ENCODE peak calls at places on chromosomes 11 and 22, in four cellular contexts. One of them, this sample, is unnamed. For H3K27me3, the result is how much of the 10 kb centered on the place peaks cover.

GRCh38 chr11:75597636-75598035 is 35.6 kb downstream of the SERPINH1 start:
- DNase-seq in CD8-positive, alpha-beta T cell: no peak
- DNase-seq in body of pancreas: no peak
- DNase-seq in Peyer's patch: no peak
- DNase-seq in this sample: no peak

GRCh38 chr11:95922536-95923440 is 1.1 kb downstream of the MTMR2 start:
- DNase-seq in CD8-positive, alpha-beta T cell: no peak
- DNase-seq in Peyer's patch: no peak
- DNase-seq in body of pancreas: no peak
- DNase-seq in this sample: no peak

GRCh38 chr11:71934213-71934612 is 5.4 kb downstream of the RNF121 start:
- DNase-seq in body of pancreas: no peak
- DNase-seq in CD8-positive, alpha-beta T cell: no peak
- DNase-seq in Peyer's patch: peak
- DNase-seq in this sample: no peak

GRCh38 chr22:29257751-29258181 is 10.0 kb downstream of the RHBDD3 start:
- DNase-seq in Peyer's patch: peak
- DNase-seq in CD8-positive, alpha-beta T cell: no peak
- DNase-seq in body of pancreas: peak
- DNase-seq in this sample: no peak

GRCh38 chr11:87347860-87348259 is 310.1 kb downstream of the TMEM135 start:
- DNase-seq in body of pancreas: no peak
- DNase-seq in Peyer's patch: no peak
- DNase-seq in CD8-positive, alpha-beta T cell: no peak
- DNase-seq in this sample: no peak

GRCh38 chr11:111697910-111698309 is 68.3 kb downstream of the PPP2R1B start:
- DNase-seq in body of pancreas: no peak
- DNase-seq in Peyer's patch: no peak
- DNase-seq in CD8-positive, alpha-beta T cell: no peak
- DNase-seq in this sample: no peak

GRCh38 chr22:20431520-20432237 is 5.9 kb downstream of the SCARF2 start:
- DNase-seq in body of pancreas: no peak
- DNase-seq in CD8-positive, alpha-beta T cell: no peak
- DNase-seq in Peyer's patch: no peak
- DNase-seq in this sample: no peak

GRCh38 chr22:30694638-30695350 is at the start of gene OSBP2:
- DNase-seq in CD8-positive, alpha-beta T cell: peak
- DNase-seq in Peyer's patch: no peak
- DNase-seq in body of pancreas: peak
- DNase-seq in this sample: peak

GRCh38 chr11:18727499-18728236 is 1.7 kb upstream of the IGSF22 start:
- DNase-seq in body of pancreas: peak
- DNase-seq in Peyer's patch: peak
- DNase-seq in CD8-positive, alpha-beta T cell: peak
- DNase-seq in this sample: peak

GRCh38 chr11:57458410-57459111 is 1.8 kb upstream of the RTN4RL2 start:
- DNase-seq in Peyer's patch: peak
- DNase-seq in body of pancreas: peak
- DNase-seq in CD8-positive, alpha-beta T cell: peak
- DNase-seq in this sample: peak

GRCh38 chr22:30829901-30830550 is 135.4 kb downstream of the OSBP2 start:
- DNase-seq in CD8-positive, alpha-beta T cell: no peak
- DNase-seq in body of pancreas: no peak
- DNase-seq in Peyer's patch: no peak
- DNase-seq in this sample: no peak

GRCh38 chr22:29260601-29261315 is 7.0 kb downstream of the RHBDD3 start:
- DNase-seq in CD8-positive, alpha-beta T cell: no peak
- DNase-seq in body of pancreas: peak
- DNase-seq in Peyer's patch: peak
- DNase-seq in this sample: no peak

GRCh38 chr11:23278121-23278520 is 417.8 kb upstream of the CCDC179 start:
- DNase-seq in body of pancreas: no peak
- DNase-seq in Peyer's patch: no peak
- DNase-seq in CD8-positive, alpha-beta T cell: no peak
- DNase-seq in this sample: no peak

GRCh38 chr11:15969281-15969680 is 387.1 kb downstream of the SOX6 start:
- DNase-seq in CD8-positive, alpha-beta T cell: no peak
- DNase-seq in body of pancreas: peak
- DNase-seq in Peyer's patch: no peak
- DNase-seq in this sample: peak

GRCh38 chr11:85182437-85183109 is 444.6 kb downstream of the DLG2 start:
- DNase-seq in body of pancreas: no peak
- DNase-seq in Peyer's patch: no peak
- DNase-seq in CD8-positive, alpha-beta T cell: no peak
- DNase-seq in this sample: no peak
- H3K27me3 ChIP-seq in body of pancreas: under half
- H3K27me3 ChIP-seq in Peyer's patch: under half
- H3K27me3 ChIP-seq in CD8-positive, alpha-beta T cell: under half
- H3K27me3 ChIP-seq in this sample: under half

GRCh38 chr11:59263225-59263894 is 50.6 kb upstream of the MPEG1 start:
- DNase-seq in Peyer's patch: peak
- DNase-seq in CD8-positive, alpha-beta T cell: no peak
- DNase-seq in body of pancreas: peak
- DNase-seq in this sample: peak

GRCh38 chr11:59259047-59259446 is 46.3 kb upstream of the MPEG1 start:
- DNase-seq in CD8-positive, alpha-beta T cell: no peak
- DNase-seq in Peyer's patch: no peak
- DNase-seq in body of pancreas: no peak
- DNase-seq in this sample: no peak

GRCh38 chr11:59259867-59260475 is 47.2 kb upstream of the MPEG1 start:
- DNase-seq in Peyer's patch: no peak
- DNase-seq in CD8-positive, alpha-beta T cell: no peak
- DNase-seq in body of pancreas: no peak
- DNase-seq in this sample: no peak

GRCh38 chr11:59262419-59262818 is 49.7 kb upstream of the MPEG1 start:
- DNase-seq in body of pancreas: no peak
- DNase-seq in CD8-positive, alpha-beta T cell: no peak
- DNase-seq in Peyer's patch: no peak
- DNase-seq in this sample: no peak

GRCh38 chr11:59261150-59261549 is 48.4 kb upstream of the MPEG1 start:
- DNase-seq in CD8-positive, alpha-beta T cell: no peak
- DNase-seq in body of pancreas: no peak
- DNase-seq in Peyer's patch: no peak
- DNase-seq in this sample: no peak
- H3K27ac ChIP-seq in CD8-positive, alpha-beta T cell: no peak
- H3K27ac ChIP-seq in body of pancreas: no peak
- H3K27ac ChIP-seq in Peyer's patch: no peak
- H3K27ac ChIP-seq in this sample: no peak

GRCh38 chr11:123197711-123198110 is 2.7 kb upstream of the CLMP start:
- DNase-seq in CD8-positive, alpha-beta T cell: no peak
- DNase-seq in body of pancreas: no peak
- DNase-seq in Peyer's patch: no peak
- DNase-seq in this sample: no peak
- H3K27me3 ChIP-seq in CD8-positive, alpha-beta T cell: under half
- H3K27me3 ChIP-seq in body of pancreas: under half
- H3K27me3 ChIP-seq in Peyer's patch: under half
- H3K27me3 ChIP-seq in this sample: under half

GRCh38 chr11:120342226-120342625 is 6.0 kb downstream of the ARHGEF12 start:
- DNase-seq in Peyer's patch: no peak
- DNase-seq in CD8-positive, alpha-beta T cell: no peak
- DNase-seq in body of pancreas: no peak
- DNase-seq in this sample: no peak
- H3K27ac ChIP-seq in Peyer's patch: no peak
- H3K27ac ChIP-seq in CD8-positive, alpha-beta T cell: no peak
- H3K27ac ChIP-seq in body of pancreas: no peak
- H3K27ac ChIP-seq in this sample: no peak

GRCh38 chr11:61529537-61530225 is 21.1 kb downstream of the LRRC10B start:
- DNase-seq in Peyer's patch: no peak
- DNase-seq in body of pancreas: peak
- DNase-seq in CD8-positive, alpha-beta T cell: no peak
- DNase-seq in this sample: no peak
- H3K27me3 ChIP-seq in Peyer's patch: under half
- H3K27me3 ChIP-seq in body of pancreas: under half
- H3K27me3 ChIP-seq in CD8-positive, alpha-beta T cell: under half
- H3K27me3 ChIP-seq in this sample: under half